ENCODE peak calls at places on chromosomes 2 and 18, in eight cellular contexts. V, Y, A, B, Z, G, C and U are unnamed samples.

GRCh38 chr18:2889761-2890192 is 43.0 kb downstream of the EMILIN2 start:
- DNase-seq in Z (no peak), Y (no peak), A (no peak), G (peak), V (no peak), C (no peak), B (no peak), U (no peak)

GRCh38 chr18:79616651-79617518 is 62.7 kb upstream of the CTDP1 start:
- DNase-seq in A (no peak), C (no peak), V (no peak), G (no peak), Y (no peak), B (no peak), Z (peak), U (no peak)

GRCh38 chr18:35110554-35111058 is 69.4 kb downstream of the MAPRE2 start:
- DNase-seq in C (no peak), B (no peak), G (no peak), Y (no peak), V (no peak), A (no peak), Z (peak), U (no peak)

GRCh38 chr18:43800584-43800983 is 523.3 kb upstream of the SYT4 start:
- DNase-seq in Z (no peak), B (no peak), C (no peak), V (no peak), Y (no peak), G (no peak), A (no peak), U (no peak)

GRCh38 chr18:13823707-13824395 is at the start of gene MC5R:
- DNase-seq in Y (peak), G (peak), V (no peak), Z (peak), B (peak), A (peak), C (peak), U (no peak)

GRCh38 chr18:44680271-44681038 is at the start of gene SETBP1:
- DNase-seq in B (no peak), V (no peak), Z (peak), C (peak), A (peak), G (no peak), Y (no peak), U (no peak)

GRCh38 chr2:88932677-88933076 is 241.2 kb downstream of the RPIA start:
- DNase-seq in G (no peak), A (no peak), C (no peak), B (no peak), Y (no peak), V (no peak), Z (no peak), U (no peak)

GRCh38 chr2:10135296-10136089 is 13.0 kb downstream of the RRM2 start:
- DNase-seq in B (no peak), C (no peak), G (no peak), V (no peak), Y (no peak), A (no peak), Z (no peak), U (peak)

GRCh38 chr2:158686166-158686792 is 108.8 kb upstream of the DAPL1 start:
- DNase-seq in V (no peak), C (no peak), Z (no peak), B (no peak), Y (peak), G (no peak), A (no peak), U (no peak)

GRCh38 chr18:25876334-25876979 is 214.0 kb downstream of the SS18 start:
- DNase-seq in B (no peak), C (no peak), A (no peak), G (no peak), Z (no peak), Y (no peak), V (no peak), U (no peak)

GRCh38 chr2:232351686-232352510 is 26.7 kb upstream of the ALPP start:
- DNase-seq in B (no peak), Z (no peak), V (no peak), A (peak), G (no peak), Y (no peak), C (no peak), U (no peak)

GRCh38 chr18:63317982-63318881 is 1.3 kb downstream of the BCL2 start:
- DNase-seq in A (peak), Z (no peak), G (peak), B (peak), Y (no peak), V (no peak), C (peak), U (no peak)

GRCh38 chr2:200403794-200404193 is 97.3 kb downstream of the SPATS2L start:
- DNase-seq in C (no peak), B (no peak), G (no peak), Y (no peak), V (no peak), Z (no peak), A (no peak), U (no peak)

GRCh38 chr2:235165136-235165535 is 213.3 kb downstream of the SH3BP4 start:
- DNase-seq in V (no peak), G (no peak), B (no peak), Z (no peak), Y (no peak), A (no peak), C (no peak), U (no peak)

GRCh38 chr2:174341301-174341994 is 6.7 kb downstream of the SP9 start:
- DNase-seq in A (peak), C (peak), G (peak), Z (peak), V (no peak), B (peak), Y (peak), U (peak)

GRCh38 chr2:223952280-223952968 is 4.8 kb upstream of the MRPL44 start:
- DNase-seq in C (no peak), B (no peak), Z (no peak), A (no peak), G (no peak), V (no peak), Y (no peak), U (no peak)

GRCh38 chr18:9790261-9790660 is 82.2 kb downstream of the RAB31 start:
- DNase-seq in B (no peak), C (no peak), V (no peak), A (no peak), G (no peak), Z (no peak), Y (no peak), U (no peak)

GRCh38 chr2:217325810-217326209 is 465.9 kb upstream of the TNP1 start:
- DNase-seq in Z (no peak), B (no peak), G (no peak), V (peak), C (no peak), A (no peak), Y (no peak), U (no peak)

GRCh38 chr2:72809095-72809494 is 16.7 kb downstream of the EXOC6B start:
- DNase-seq in Z (no peak), G (no peak), C (no peak), Y (no peak), V (no peak), A (no peak), B (no peak), U (no peak)